ENCODE peak calls at places on chromosomes 12 and 14, in ten cellular contexts. H, T, Y, K, F, Q, J, W, I and G are unnamed samples.

GRCh38 chr14:59116984-59117415 is 71.5 kb upstream of the DAAM1 start:
- DNase-seq in K (no peak), Y (no peak), J (no peak), T (no peak), W (no peak), H (peak; percentile 3), Q (no peak), F (no peak), I (no peak), G (peak; percentile 7)

GRCh38 chr12:65818454-65819382 is 5.6 kb upstream of the HMGA2 start:
- DNase-seq in I (no peak), W (no peak), Y (no peak), K (no peak), F (no peak), H (no peak), T (no peak), Q (no peak), J (no peak), G (no peak)

GRCh38 chr12:42568952-42569916 is 20.3 kb downstream of the PRICKLE1 start:
- DNase-seq in H (no peak), I (no peak), J (peak; percentile 46), Y (peak; percentile 55), F (no peak), W (peak; percentile 83), T (no peak), K (no peak), Q (no peak), G (peak; percentile 74)

GRCh38 chr12:124804011-124804621 is 59.5 kb downstream of the SCARB1 start:
- DNase-seq in T (peak; percentile 30), J (no peak), K (peak; percentile 82), Q (peak; percentile 75), W (peak; percentile 44), Y (peak; percentile 27), H (peak; percentile 58), I (no peak), F (peak; percentile 85), G (peak; percentile 33)

GRCh38 chr14:30395065-30395464 is 163.9 kb upstream of the G2E3 start:
- DNase-seq in W (no peak), K (no peak), Y (no peak), Q (no peak), J (no peak), F (no peak), T (no peak), H (no peak), I (no peak), G (no peak)

GRCh38 chr12:3597526-3598210 is 106.7 kb downstream of the PRMT8 start:
- DNase-seq in Q (no peak), W (no peak), K (no peak), I (no peak), T (peak; percentile 67), Y (no peak), F (no peak), J (no peak), H (no peak), G (no peak)

GRCh38 chr12:62865860-62866407 is 69.0 kb downstream of the PPM1H start:
- DNase-seq in Q (no peak), F (no peak), J (no peak), I (no peak), H (peak; percentile 13), Y (peak; percentile 10), K (no peak), W (peak; percentile 76), T (no peak), G (no peak)

GRCh38 chr12:102408487-102409297 is 71.7 kb downstream of the IGF1 start:
- DNase-seq in H (no peak), K (no peak), Q (no peak), F (no peak), W (no peak), J (no peak), T (no peak), I (no peak), Y (no peak), G (no peak)

GRCh38 chr12:67096533-67097318 is 172.4 kb upstream of the CAND1 start:
- DNase-seq in K (no peak), H (no peak), T (no peak), J (no peak), W (peak; percentile 11), Y (no peak), F (no peak), Q (no peak), I (no peak), G (peak; percentile 47)

GRCh38 chr14:22837059-22837749 is 819 bp downstream of the MMP14 start:
- DNase-seq in F (peak; percentile 61), K (no peak), H (no peak), I (peak; percentile 88), Y (peak; percentile 53), Q (peak; percentile 71), J (peak; percentile 81), W (peak; percentile 57), T (peak; percentile 65), G (peak; percentile 45)

GRCh38 chr12:2507811-2508210 is 287.0 kb upstream of the FKBP4 start:
- DNase-seq in I (no peak), Q (no peak), J (no peak), K (no peak), Y (peak; percentile 39), W (no peak), T (no peak), F (no peak), H (no peak), G (no peak)

GRCh38 chr14:30621354-30621953 is 665 bp upstream of the SCFD1 start:
- DNase-seq in T (no peak), I (no peak), K (no peak), F (no peak), W (peak; percentile 39), Y (peak; percentile 7), J (peak; percentile 8), Q (no peak), H (no peak), G (peak; percentile 40)

GRCh38 chr12:92745874-92746553 is 43.2 kb downstream of the PLEKHG7 start:
- DNase-seq in I (peak; percentile 82), T (peak; percentile 14), J (peak; percentile 86), Y (no peak), F (no peak), Q (peak; percentile 28), K (no peak), H (peak; percentile 72), W (peak; percentile 77), G (peak; percentile 99)

GRCh38 chr12:88431245-88431644 is 149.0 kb downstream of the KITLG start:
- DNase-seq in T (no peak), K (no peak), I (no peak), H (no peak), W (no peak), Y (no peak), J (no peak), Q (no peak), F (no peak), G (no peak)

GRCh38 chr12:30794020-30794419 is 39.3 kb upstream of the CAPRIN2 start:
- DNase-seq in K (no peak), I (no peak), J (no peak), Y (no peak), W (no peak), H (no peak), T (no peak), F (no peak), Q (no peak), G (no peak)

GRCh38 chr12:30794591-30795409 is 40.0 kb upstream of the CAPRIN2 start:
- DNase-seq in W (peak; percentile 91), H (peak; percentile 86), F (no peak), I (no peak), Q (no peak), J (no peak), K (no peak), Y (no peak), T (no peak), G (peak; percentile 86)

GRCh38 chr12:30796508-30796780 is 41.7 kb upstream of the CAPRIN2 start:
- DNase-seq in W (peak; percentile 62), Y (peak; percentile 79), J (no peak), I (peak; percentile 66), T (peak; percentile 19), K (no peak), H (peak; percentile 60), F (no peak), Q (no peak), G (peak; percentile 64)

GRCh38 chr12:30795660-30796507 is 41.1 kb upstream of the CAPRIN2 start:
- DNase-seq in I (peak; percentile 78), F (peak; percentile 64), T (peak; percentile 25), H (peak; percentile 77), Q (peak; percentile 37), Y (peak; percentile 84), K (peak; percentile 56), W (peak; percentile 68), J (peak; percentile 65), G (peak; percentile 80)

GRCh38 chr12:30795410-30795659 is 40.6 kb upstream of the CAPRIN2 start:
- DNase-seq in H (no peak), K (no peak), Y (no peak), Q (no peak), T (no peak), J (no peak), F (no peak), I (no peak), W (no peak), G (no peak)
- H3K4me3 ChIP-seq in H (peak overlapping the region; percentile 73), K (peak overlapping the region; percentile 86), Y (peak overlapping the region; percentile 54), Q (peak overlapping the region; percentile 63), T (peak overlapping the region; percentile 46), J (peak overlapping the region; percentile 72), F (peak overlapping the region; percentile 52), I (peak overlapping the region; percentile 52), W (peak overlapping the region; percentile 75), G (peak overlapping the region; percentile 60)

GRCh38 chr14:45284802-45285201 is 31.8 kb upstream of the MIS18BP1 start:
- DNase-seq in Q (no peak), Y (no peak), K (no peak), I (no peak), F (no peak), J (no peak), W (peak; percentile 5), H (no peak), T (no peak), G (peak; percentile 2)
- TF ChIP-seq CTCF in Q (no peak), Y (peak; percentile 43), K (no peak), I (no peak), F (no peak), J (no peak), W (peak; percentile 32), H (no peak), T (no peak), G (peak; percentile 18)

GRCh38 chr14:67411820-67412421 is at the start of gene PLEK2:
- DNase-seq in J (no peak), W (peak; percentile 40), I (no peak), H (peak; percentile 40), Q (peak; percentile 80), F (peak; percentile 78), Y (no peak), T (no peak), K (peak; percentile 31), G (peak; percentile 33)
- H3K4me3 ChIP-seq in J (peak within 1 kb of the TSS; percentile 38), W (peak within 1 kb of the TSS; percentile 64), I (peak within 1 kb of the TSS; percentile 29), H (peak within 1 kb of the TSS; percentile 58), Q (peak within 1 kb of the TSS; percentile 55), F (peak within 1 kb of the TSS; percentile 59), Y (no peak within 1 kb of the TSS), T (peak within 1 kb of the TSS; percentile 9), K (peak within 1 kb of the TSS; percentile 64), G (peak within 1 kb of the TSS; percentile 47)

DNA sequence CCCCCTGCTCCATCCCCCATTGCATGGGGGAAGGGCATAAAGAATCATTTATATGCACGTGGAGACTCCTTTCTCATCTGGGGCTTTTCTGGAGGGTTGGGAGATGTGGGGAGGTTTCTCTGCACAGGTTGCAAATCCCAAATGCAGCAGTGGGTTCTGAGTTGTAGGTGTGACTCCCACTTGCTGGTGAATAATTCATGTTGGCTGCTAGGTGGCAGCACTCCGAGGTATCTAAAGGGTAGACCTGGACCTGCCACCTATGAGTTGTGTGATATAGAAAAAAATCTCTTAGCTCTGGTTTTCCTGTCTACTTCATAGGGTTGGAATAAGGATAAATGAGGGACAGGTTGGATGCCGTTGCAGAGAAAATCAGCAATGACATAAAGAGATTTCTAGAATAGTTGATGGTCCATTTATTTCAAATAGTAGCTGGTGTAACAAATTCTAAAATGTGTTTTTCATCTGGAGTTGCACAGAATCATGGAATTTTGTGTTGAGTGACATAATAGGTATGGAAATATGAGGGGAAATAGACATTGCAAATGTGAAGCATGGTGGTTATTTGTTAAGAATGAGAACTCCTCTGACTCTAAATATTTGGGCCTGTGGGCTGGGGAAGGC is 4.6 kb downstream of the MARCHF9 start:
- DNase-seq in J (no peak), W (peak; percentile 55), H (no peak), F (no peak), Q (no peak), K (no peak), I (no peak), T (no peak), Y (no peak), G (no peak)
- TF ChIP-seq CTCF in J (no peak), W (peak; percentile 70), H (peak; percentile 61), F (peak; percentile 55), Q (no peak), K (no peak), I (no peak), T (no peak), Y (peak; percentile 55), G (peak; percentile 44)